ENCODE peak calls at places on chromosomes 7 and 10, in four cellular contexts. R is K562, G is SK-N-SH, E is GM12878. D is an unnamed sample.
A peak's percentile ranks its signal among the peaks of the same experiment; 100 is the strongest.

GRCh38 chr10:123642293-123642692 is 23.9 kb upstream of the GPR26 start:
- DNase-seq in R (no peak), E (no peak), G (peak; percentile 57), D (no peak)

GRCh38 chr10:10777279-10777678 is 240.4 kb upstream of the CELF2 start:
- DNase-seq in R (no peak), E (no peak), G (no peak), D (no peak)

GRCh38 chr7:93382362-93382761 is 150.2 kb downstream of the VPS50 start:
- DNase-seq in R (no peak), G (no peak), E (no peak), D (no peak)

GRCh38 chr10:60914676-60915075 is 29.3 kb downstream of the RHOBTB1 start:
- DNase-seq in G (no peak), E (no peak), R (no peak), D (no peak)

GRCh38 chr10:125679436-125679835 is 3.5 kb downstream of the TEX36 start:
- DNase-seq in G (no peak), E (no peak), R (no peak), D (no peak)

GRCh38 chr7:42262907-42263466 is 26.0 kb upstream of the GLI3 start:
- DNase-seq in G (no peak), R (no peak), E (no peak), D (no peak)

GRCh38 chr7:70306173-70306572 is 707.9 kb downstream of the AUTS2 start:
- DNase-seq in G (no peak), R (no peak), E (no peak), D (no peak)

GRCh38 chr7:45000096-45001032 is at the start of gene CCM2:
- DNase-seq in E (no peak), R (peak; percentile 57), G (peak; percentile 98), D (peak; percentile 47)

GRCh38 chr10:94125856-94126255 is 132.1 kb downstream of the PLCE1 start:
- DNase-seq in G (no peak), R (no peak), E (no peak), D (no peak)

GRCh38 chr10:61981460-61981859 is 80.0 kb downstream of the ARID5B start:
- DNase-seq in R (peak; percentile 29), G (no peak), E (no peak), D (no peak)

GRCh38 chr7:69656077-69656476 is 57.8 kb downstream of the AUTS2 start:
- DNase-seq in E (no peak), R (no peak), G (no peak), D (no peak)

GRCh38 chr7:97075928-97076327 is 41.6 kb upstream of the SDHAF3 start:
- DNase-seq in G (no peak), E (no peak), R (peak; percentile 27), D (no peak)

GRCh38 chr10:103947799-103948198 is 19.1 kb upstream of the SLK start:
- DNase-seq in E (no peak), R (no peak), G (no peak), D (no peak)

GRCh38 chr7:149220534-149220933 is 18.9 kb upstream of the ZNF212 start:
- DNase-seq in R (no peak), E (no peak), G (peak; percentile 51), D (no peak)

GRCh38 chr10:15719899-15720634 is at the start of gene ITGA8:
- DNase-seq in G (peak; percentile 48), E (no peak), R (no peak), D (peak; percentile 59)

GRCh38 chr10:111767661-111768060 is 415.9 kb downstream of the GPAM start:
- DNase-seq in R (no peak), G (no peak), E (no peak), D (no peak)

GRCh38 chr7:139655305-139655704 is 122.5 kb downstream of the HIPK2 start:
- DNase-seq in G (no peak), E (no peak), R (no peak), D (no peak)

GRCh38 chr7:103106336-103107070 is 31.6 kb downstream of the ARMC10 start:
- DNase-seq in R (peak; percentile 19), G (no peak), E (no peak), D (peak; percentile 71)

GRCh38 chr7:138066954-138067394 is 9.3 kb upstream of the AKR1D1 start:
- DNase-seq in G (no peak), E (no peak), R (no peak), D (no peak)

GRCh38 chr10:80468002-80468401 is 13.9 kb downstream of the TSPAN14 start:
- DNase-seq in E (no peak), G (peak; percentile 63), R (peak; percentile 58), D (peak; percentile 74)

GRCh38 chr10:106355450-106355849 is 809.1 kb downstream of the SORCS1 start:
- DNase-seq in G (peak; percentile 8), R (peak; percentile 0), E (no peak), D (peak; percentile 26)
- TF ChIP-seq USF1 in G (no peak), R (no peak), E (no peak), D (no peak)

DNA sequence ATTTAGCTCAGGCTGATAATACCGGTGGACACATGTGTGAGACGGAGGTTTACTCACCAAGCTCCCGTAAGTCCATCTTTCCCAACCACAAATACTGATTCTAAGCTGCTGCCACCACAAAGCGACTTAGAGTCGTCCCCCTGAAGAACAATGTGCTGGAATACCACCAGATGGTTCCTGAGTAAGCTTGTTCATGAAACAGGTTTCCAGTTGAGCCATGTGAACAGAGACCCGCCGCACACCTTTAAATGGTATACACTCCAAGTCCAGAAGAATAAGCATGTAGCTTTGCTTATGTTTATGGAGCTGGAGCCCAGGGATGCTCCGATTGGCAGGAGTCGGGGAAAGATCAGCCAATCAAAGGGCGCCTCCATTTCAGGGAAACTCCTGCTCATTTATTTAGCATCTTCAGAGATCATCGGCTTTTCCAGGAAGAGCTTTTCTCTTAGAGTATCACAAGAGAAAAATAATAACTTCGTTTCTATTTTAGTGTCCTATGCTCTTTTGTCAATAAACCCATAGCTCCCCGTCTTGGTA is 261.6 kb upstream of the AOAH start:
- DNase-seq in G (peak; percentile 73), E (no peak), R (no peak), D (no peak)
- TF ChIP-seq USF1 in G (no peak), E (no peak), R (no peak), D (no peak)

GRCh38 chr7:151316896-151317295 is 24.7 kb upstream of the NUB1 start:
- DNase-seq in G (no peak), R (no peak), E (no peak), D (no peak)
- TF ChIP-seq USF1 in G (no peak), R (no peak), E (no peak), D (no peak)

DNA sequence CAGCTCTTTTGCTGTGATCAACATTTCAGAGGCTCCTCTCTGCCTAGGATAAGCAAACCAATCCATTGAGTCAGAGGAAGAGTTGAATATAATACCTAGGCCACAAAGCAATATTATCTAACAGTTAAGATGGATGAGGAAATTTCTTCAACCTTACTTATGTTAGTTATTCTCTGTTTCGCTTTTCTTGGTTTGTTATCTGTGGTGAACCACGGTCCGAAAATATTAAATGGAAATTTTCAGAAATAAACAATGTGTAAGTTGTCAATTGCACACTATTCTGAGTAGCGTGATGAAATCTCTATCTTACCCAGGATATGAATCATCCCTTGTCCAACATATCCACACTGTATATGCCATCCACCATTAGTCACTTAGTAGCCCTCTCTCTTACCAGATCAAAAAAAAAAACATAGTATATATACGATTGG is 1.5 kb upstream of the HTR7 start:
- DNase-seq in R (no peak), G (no peak), E (no peak), D (no peak)
- TF ChIP-seq USF1 in R (no peak), G (no peak), E (no peak), D (no peak)

DNA sequence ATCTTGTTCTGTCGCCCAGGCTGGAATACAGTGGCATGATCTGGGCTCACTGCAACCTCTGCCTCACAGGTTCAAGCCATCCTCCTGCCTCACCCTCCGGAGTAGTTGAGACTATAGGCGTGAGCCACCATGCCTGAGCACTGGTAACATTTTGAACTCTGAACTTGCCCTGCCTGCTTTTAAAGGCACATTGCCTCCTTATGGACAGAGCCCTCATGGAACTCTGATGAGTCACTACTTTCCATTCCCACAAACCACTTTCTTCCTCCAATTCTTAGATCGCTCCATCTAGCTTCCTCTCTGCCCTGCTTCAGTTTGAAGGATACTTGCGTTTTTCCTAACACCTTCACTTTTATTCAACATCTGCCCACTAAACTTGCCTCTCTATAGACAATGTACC is 38.1 kb downstream of the PRPS1L1 start:
- DNase-seq in E (no peak), G (no peak), R (peak; percentile 18), D (no peak)
- TF ChIP-seq USF1 in E (no peak), G (no peak), R (no peak), D (no peak)

GRCh38 chr10:43855667-43856210 is 207.1 kb upstream of the ZNF32 start:
- DNase-seq in G (peak; percentile 49), E (no peak), R (no peak), D (no peak)

GRCh38 chr10:43853369-43853768 is 204.7 kb upstream of the ZNF32 start:
- DNase-seq in G (no peak), R (no peak), E (no peak), D (no peak)

GRCh38 chr10:43852644-43853214 is 204.0 kb upstream of the ZNF32 start:
- DNase-seq in G (no peak), R (no peak), E (no peak), D (no peak)

GRCh38 chr10:43852141-43852540 is 203.5 kb upstream of the ZNF32 start:
- DNase-seq in E (no peak), G (no peak), R (no peak), D (no peak)

GRCh38 chr10:43854042-43854441 is 205.4 kb upstream of the ZNF32 start:
- DNase-seq in E (no peak), R (no peak), G (no peak), D (no peak)
- TF ChIP-seq USF1 in E (no peak), R (no peak), G (no peak), D (no peak)

D was measured in WTC11.